ENCODE peak calls at places on chromosome X, in five cellular contexts. J is right lobe of liver, N is lower lobe of right lung, I is tibial artery, X is aorta. G is an unnamed sample.

GRCh38 chrX:133645251-133645650 is 230.0 kb upstream of the GPC4 start:
- DNase-seq in J (no peak), N (no peak), I (no peak), X (no peak), G (no peak)

GRCh38 chrX:54320067-54320466 is 37.8 kb downstream of the WNK3 start:
- DNase-seq in J (no peak), N (no peak), I (no peak), X (no peak), G (no peak)

GRCh38 chrX:101407167-101407747 is 468 bp downstream of the GLA start:
- DNase-seq in J (no peak), N (no peak), I (no peak), X (no peak), G (no peak)

GRCh38 chrX:37961118-37961517 is 45.2 kb upstream of the SYTL5 start:
- DNase-seq in J (no peak), N (no peak), I (no peak), X (no peak), G (no peak)

GRCh38 chrX:51395807-51396728 is 63.4 kb downstream of the NUDT10 start:
- DNase-seq in J (no peak), N (peak; percentile 39), I (no peak), X (peak; percentile 49), G (peak; percentile 70)

GRCh38 chrX:56130436-56130835 is 101.7 kb upstream of the KLF8 start:
- DNase-seq in J (no peak), N (no peak), I (no peak), X (no peak), G (no peak)

GRCh38 chrX:148501121-148502066 is 977 bp downstream of the AFF2 start:
- DNase-seq in J (peak; percentile 29), N (peak; percentile 43), I (no peak), X (peak; percentile 40), G (no peak)

GRCh38 chrX:7586126-7586525 is 256.8 kb upstream of the VCX start:
- DNase-seq in J (no peak), N (no peak), I (no peak), X (no peak), G (no peak)

GRCh38 chrX:129000797-129001196 is 522.5 kb downstream of the SMARCA1 start:
- DNase-seq in J (no peak), N (no peak), I (no peak), X (no peak), G (no peak)

GRCh38 chrX:116607766-116608165 is 145.0 kb upstream of the CT83 start:
- DNase-seq in J (no peak), N (no peak), I (no peak), X (no peak), G (no peak)

GRCh38 chrX:105870465-105870864 is 48.1 kb downstream of the NRK start:
- DNase-seq in J (no peak), N (no peak), I (no peak), X (no peak), G (no peak)

GRCh38 chrX:16807548-16807947 is 21.3 kb downstream of the TXLNG start:
- DNase-seq in J (no peak), N (no peak), I (no peak), X (no peak), G (no peak)

GRCh38 chrX:24657671-24658410 is 10.7 kb upstream of the PCYT1B start:
- DNase-seq in J (no peak), N (no peak), I (no peak), X (no peak), G (no peak)

GRCh38 chrX:26653050-26653449 is 437.1 kb downstream of the MAGEB5 start:
- DNase-seq in J (no peak), N (no peak), I (no peak), X (no peak), G (no peak)

GRCh38 chrX:103175944-103176753 is 38.8 kb upstream of the BEX4 start:
- DNase-seq in J (peak; percentile 46), N (peak; percentile 50), I (peak; percentile 65), X (peak; percentile 62), G (peak; percentile 67)

GRCh38 chrX:2548731-2549423 is 48.1 kb upstream of the DHRSX start:
- DNase-seq in J (no peak), N (no peak), I (no peak), X (no peak), G (no peak)

GRCh38 chrX:148133099-148133725 is 152.1 kb downstream of the FMR1NB start:
- DNase-seq in J (no peak), N (no peak), I (no peak), X (no peak), G (no peak)

GRCh38 chrX:96564595-96564994 is 120.0 kb upstream of the DIAPH2 start:
- DNase-seq in J (no peak), N (no peak), I (peak; percentile 19), X (no peak), G (no peak)

GRCh38 chrX:15939737-15940136 is 85.1 kb upstream of the AP1S2 start:
- DNase-seq in J (no peak), N (no peak), I (no peak), X (no peak), G (no peak)

GRCh38 chrX:134480061-134480460 is 20.1 kb downstream of the HPRT1 start:
- DNase-seq in J (no peak), N (no peak), I (no peak), X (no peak), G (no peak)

GRCh38 chrX:26918633-26919032 is 544.5 kb downstream of the PPP4R3C start:
- DNase-seq in J (no peak), N (no peak), I (no peak), X (no peak), G (no peak)

GRCh38 chrX:134158821-134159512 is 78.0 kb upstream of the CCDC160 start:
- DNase-seq in J (no peak), N (no peak), I (no peak), X (no peak), G (no peak)

GRCh38 chrX:149286940-149287349 is 218.2 kb downstream of the IDS start:
- DNase-seq in J (peak; percentile 41), N (no peak), I (no peak), X (no peak), G (no peak)

GRCh38 chrX:69133561-69134542 is 31.4 kb downstream of the PJA1 start:
- DNase-seq in J (no peak), N (no peak), I (no peak), X (no peak), G (no peak)

GRCh38 chrX:120514236-120514635 is 45.1 kb upstream of the LAMP2 start:
- DNase-seq in J (no peak), N (no peak), I (no peak), X (no peak), G (no peak)

DNA sequence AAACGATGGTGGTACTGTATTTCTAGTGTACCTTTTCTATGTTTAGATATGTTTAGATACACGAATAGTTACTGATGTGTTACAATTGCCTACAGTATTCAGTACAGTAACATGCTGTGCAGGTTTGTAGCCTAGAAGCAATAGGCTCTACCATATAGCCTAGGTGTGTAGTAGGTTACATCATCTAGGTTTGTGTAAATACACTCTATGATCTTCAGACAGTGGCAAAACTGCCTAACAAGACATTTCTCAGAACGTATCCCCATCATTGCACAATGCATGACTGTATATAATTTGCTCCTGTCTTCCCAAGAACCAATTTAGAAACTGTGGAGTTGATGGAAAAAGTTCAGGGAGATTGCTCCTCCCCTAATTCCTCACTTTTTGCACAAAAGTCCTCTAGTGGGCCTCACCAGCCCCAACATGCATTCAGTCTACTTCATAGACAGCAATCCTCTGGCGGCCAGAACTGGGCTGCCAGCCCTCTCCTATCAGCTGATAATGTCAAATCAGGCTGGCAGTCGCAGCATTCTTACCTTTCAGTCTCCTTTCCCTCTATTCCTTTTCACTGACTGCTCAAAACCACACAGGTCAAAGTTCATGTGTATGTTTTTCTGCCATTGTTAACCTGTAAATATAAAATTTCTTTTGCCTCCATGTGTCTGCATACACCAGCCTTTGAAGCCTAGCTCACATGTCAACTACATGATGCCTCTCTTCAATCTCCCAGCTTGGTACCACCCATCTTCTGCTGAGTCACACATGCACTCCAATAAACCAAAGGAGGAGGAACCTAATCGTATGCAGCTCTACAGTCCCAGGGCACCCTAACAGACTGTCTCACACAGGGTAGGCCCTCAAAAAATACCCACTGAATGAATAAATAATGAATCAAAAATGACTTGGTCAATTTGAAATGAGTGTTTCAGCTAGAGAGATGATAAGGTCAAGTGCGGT is 32.1 kb downstream of the BCLAF3 start:
- DNase-seq in J (no peak), N (no peak), I (no peak), X (no peak), G (no peak)
- H3K4me3 ChIP-seq in J (no peak overlapping the region), N (no peak overlapping the region), I (no peak overlapping the region), X (no peak overlapping the region), G (no peak overlapping the region)

GRCh38 chrX:47302396-47302795 is 68.0 kb upstream of the ZNF157 start:
- DNase-seq in J (no peak), N (no peak), I (no peak), X (no peak), G (no peak)

GRCh38 chrX:47293106-47293505 is 60.3 kb downstream of the USP11 start:
- DNase-seq in J (no peak), N (no peak), I (no peak), X (no peak), G (no peak)

GRCh38 chrX:47297874-47298273 is 65.1 kb downstream of the USP11 start:
- DNase-seq in J (no peak), N (peak; percentile 58), I (no peak), X (no peak), G (no peak)
- H3K27ac ChIP-seq in J (no peak overlapping the region), N (peak overlapping the region; percentile 59), I (no peak overlapping the region), X (no peak overlapping the region), G (no peak overlapping the region)

DNA sequence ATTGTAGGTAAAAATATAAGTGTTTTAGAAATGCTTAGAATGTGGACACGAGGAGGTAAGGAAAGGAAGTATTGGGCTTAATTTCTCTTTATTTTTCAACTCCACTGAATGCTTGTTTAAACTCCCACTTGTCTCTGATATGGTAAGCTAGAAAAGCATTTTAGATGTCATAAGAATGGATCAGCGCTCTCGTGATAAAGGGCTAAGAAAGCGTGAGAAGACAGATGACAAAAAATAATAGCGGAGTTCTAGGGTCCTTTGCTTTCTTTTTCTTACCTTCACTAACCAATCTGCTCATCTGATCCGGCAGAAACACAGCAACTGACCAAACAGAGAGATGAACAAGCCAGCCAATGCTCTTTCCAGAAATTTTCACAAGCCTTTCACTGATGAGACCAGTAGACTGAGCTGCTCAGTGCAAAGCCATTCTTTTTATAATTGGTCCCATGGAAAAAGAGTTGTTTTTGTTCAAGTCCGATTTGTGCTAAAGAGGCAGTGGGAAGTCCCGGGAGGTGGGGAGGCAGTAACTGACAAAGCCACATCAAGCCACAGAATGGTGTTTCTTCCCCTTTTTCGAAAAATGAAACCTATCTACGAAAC is at the start of gene TASL:
- DNase-seq in J (no peak), N (peak; percentile 46), I (no peak), X (peak; percentile 55), G (no peak)
- H3K4me3 ChIP-seq in J (no peak within 1 kb of the TSS), N (peak within 1 kb of the TSS; percentile 32), I (no peak within 1 kb of the TSS), X (no peak within 1 kb of the TSS), G (peak within 1 kb of the TSS; percentile 20)

GRCh38 chrX:39039890-39040289 is 238.6 kb downstream of the MID1IP1 start:
- DNase-seq in J (no peak), N (no peak), I (no peak), X (no peak), G (no peak)
- H3K27ac ChIP-seq in J (no peak overlapping the region), N (no peak overlapping the region), I (no peak overlapping the region), X (no peak overlapping the region), G (no peak overlapping the region)

DNA sequence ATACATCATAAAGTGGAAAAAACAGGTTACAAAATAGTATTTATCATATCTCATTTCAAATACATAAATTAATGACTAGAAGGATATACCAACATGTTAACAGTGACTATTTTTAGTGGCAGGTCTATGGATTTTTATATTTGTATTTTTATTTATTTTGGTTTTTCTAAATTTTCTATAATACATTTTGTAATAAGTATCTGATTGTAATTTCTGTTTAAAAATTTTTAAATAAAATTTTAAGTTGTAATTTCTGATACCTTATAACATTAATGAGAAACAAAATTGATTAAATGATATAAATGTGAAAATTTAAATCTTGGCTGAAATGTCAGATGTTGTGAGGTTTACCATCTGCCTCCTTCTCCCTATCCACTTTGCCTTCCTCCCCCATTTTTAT is 2.5 kb downstream of the NONO start:
- DNase-seq in J (no peak), N (no peak), I (no peak), X (no peak), G (no peak)
- H3K4me3 ChIP-seq in J (no peak overlapping the region), N (peak overlapping the region; percentile 64), I (no peak overlapping the region), X (no peak overlapping the region), G (no peak overlapping the region)

G was measured in right cardiac atrium.